ENCODE peak calls at places on chromosome 11, in ten cellular contexts. K is body of pancreas, V is uterus, R is neural progenitor cell, Y is upper lobe of right lung, U is heart left ventricle, T is pancreas, N is right lobe of liver, D is neuronal stem cell, E is GM23338. J is an unnamed sample.

GRCh38 chr11:19913236-19913892 is 200.7 kb downstream of the NAV2 start:
- DNase-seq in K (peak), V (no peak), R (no peak), Y (no peak), U (no peak), T (peak), N (no peak), D (no peak), E (no peak), J (no peak)

GRCh38 chr11:44430140-44430539 is 120.2 kb upstream of the ALX4 start:
- DNase-seq in K (no peak), V (no peak), R (no peak), Y (no peak), U (no peak), T (no peak), N (no peak), D (no peak), E (no peak), J (no peak)

GRCh38 chr11:62137276-62137861 is 13.6 kb downstream of the INCENP start:
- DNase-seq in K (no peak), V (no peak), R (no peak), Y (no peak), U (no peak), T (no peak), N (no peak), D (no peak), E (no peak), J (no peak)

GRCh38 chr11:70584786-70585545 is 186.6 kb downstream of the CTTN start:
- DNase-seq in K (no peak), V (no peak), R (no peak), Y (peak), U (no peak), T (no peak), N (no peak), D (no peak), E (no peak), J (no peak)

GRCh38 chr11:45303316-45303715 is 17.2 kb upstream of the SYT13 start:
- DNase-seq in K (no peak), V (no peak), R (no peak), Y (no peak), U (no peak), T (no peak), N (no peak), D (no peak), E (no peak), J (no peak)

GRCh38 chr11:23236846-23237550 is 376.7 kb upstream of the CCDC179 start:
- DNase-seq in K (no peak), V (no peak), R (no peak), Y (no peak), U (no peak), T (no peak), N (no peak), D (no peak), E (no peak), J (no peak)

GRCh38 chr11:68583047-68583446 is 101.3 kb upstream of the GAL start:
- DNase-seq in K (no peak), V (no peak), R (no peak), Y (no peak), U (no peak), T (no peak), N (no peak), D (no peak), E (no peak), J (no peak)

GRCh38 chr11:3674189-3674588 is 3.0 kb upstream of the CHRNA10 start:
- DNase-seq in K (no peak), V (no peak), R (peak), Y (no peak), U (no peak), T (no peak), N (no peak), D (no peak), E (no peak), J (no peak)

GRCh38 chr11:124676386-124676785 is 2.7 kb downstream of the SPA17 start:
- DNase-seq in K (no peak), V (no peak), R (no peak), Y (no peak), U (peak), T (no peak), N (peak), D (no peak), E (no peak), J (no peak)

GRCh38 chr11:17691550-17691949 is 27.8 kb upstream of the MYOD1 start:
- DNase-seq in K (no peak), V (no peak), R (no peak), Y (no peak), U (no peak), T (no peak), N (no peak), D (no peak), E (no peak), J (no peak)

GRCh38 chr11:47869548-47870393 is 21.6 kb upstream of the NUP160 start:
- DNase-seq in K (no peak), V (no peak), R (no peak), Y (no peak), U (no peak), T (no peak), N (no peak), D (no peak), E (no peak), J (no peak)

GRCh38 chr11:60993611-60994010 is 22.1 kb downstream of the CD6 start:
- DNase-seq in K (no peak), V (no peak), R (no peak), Y (no peak), U (no peak), T (no peak), N (no peak), D (no peak), E (no peak), J (no peak)

GRCh38 chr11:76770642-76771445 is 12.3 kb upstream of the TSKU start:
- DNase-seq in K (no peak), V (peak), R (peak), Y (no peak), U (no peak), T (no peak), N (peak), D (no peak), E (no peak), J (no peak)

GRCh38 chr11:77140231-77140959 is 12.3 kb downstream of the MYO7A start:
- DNase-seq in K (peak), V (peak), R (peak), Y (no peak), U (peak), T (peak), N (no peak), D (no peak), E (peak), J (no peak)

GRCh38 chr11:70567680-70568503 is 169.6 kb downstream of the CTTN start:
- DNase-seq in K (no peak), V (peak), R (peak), Y (peak), U (peak), T (no peak), N (no peak), D (no peak), E (peak), J (no peak)

GRCh38 chr11:78039919-78040671 is 17.0 kb upstream of the KCTD14 start:
- DNase-seq in K (peak), V (peak), R (no peak), Y (peak), U (peak), T (peak), N (peak), D (no peak), E (no peak), J (peak)

GRCh38 chr11:118635642-118636041 is 28.2 kb downstream of the PHLDB1 start:
- DNase-seq in K (no peak), V (no peak), R (no peak), Y (no peak), U (no peak), T (no peak), N (no peak), D (no peak), E (no peak), J (no peak)

GRCh38 chr11:64715756-64716470 is 7.1 kb downstream of the NRXN2 start:
- DNase-seq in K (no peak), V (no peak), R (no peak), Y (no peak), U (no peak), T (no peak), N (no peak), D (no peak), E (no peak), J (no peak)

GRCh38 chr11:65555693-65556231 is 2.4 kb downstream of the LTBP3 start:
- DNase-seq in K (peak), V (no peak), R (no peak), Y (no peak), U (peak), T (no peak), N (peak), D (no peak), E (no peak), J (peak)

GRCh38 chr11:101583180-101584128 is at the start of gene TRPC6:
- DNase-seq in K (no peak), V (peak), R (peak), Y (peak), U (peak), T (no peak), N (no peak), D (no peak), E (peak), J (no peak)

GRCh38 chr11:2942872-2943710 is 13.9 kb upstream of the PHLDA2 start:
- DNase-seq in K (no peak), V (peak), R (no peak), Y (no peak), U (no peak), T (no peak), N (no peak), D (no peak), E (no peak), J (no peak)

GRCh38 chr11:63505857-63506528 is at the start of gene LGALS12:
- DNase-seq in K (no peak), V (no peak), R (no peak), Y (no peak), U (no peak), T (no peak), N (peak), D (no peak), E (peak), J (no peak)

GRCh38 chr11:80849253-80849652 is 1408.4 kb upstream of the TENM4 start:
- DNase-seq in K (no peak), V (no peak), R (no peak), Y (no peak), U (no peak), T (no peak), N (no peak), D (no peak), E (no peak), J (no peak)

GRCh38 chr11:65898656-65899355 is 1.4 kb downstream of the FOSL1 start:
- DNase-seq in K (no peak), V (no peak), R (no peak), Y (no peak), U (no peak), T (no peak), N (no peak), D (no peak), E (no peak), J (no peak)

GRCh38 chr11:2390871-2391662 is 9.5 kb upstream of the TSSC4 start:
- DNase-seq in K (no peak), V (peak), R (peak), Y (no peak), U (no peak), T (no peak), N (no peak), D (no peak), E (no peak), J (no peak)

GRCh38 chr11:112016765-112017356 is 8.3 kb upstream of the DLAT start:
- DNase-seq in K (no peak), V (no peak), R (no peak), Y (no peak), U (no peak), T (no peak), N (no peak), D (peak), E (no peak), J (no peak)

GRCh38 chr11:3807856-3808845 is at the start of gene PGAP2:
- DNase-seq in K (peak), V (peak), R (peak), Y (peak), U (peak), T (peak), N (peak), D (peak), E (peak), J (no peak)

GRCh38 chr11:62680825-62681240 is 2.0 kb upstream of the UBXN1 start:
- DNase-seq in K (peak), V (no peak), R (peak), Y (no peak), U (peak), T (peak), N (no peak), D (no peak), E (peak), J (no peak)

GRCh38 chr11:64850979-64851567 is 6.6 kb upstream of the CDC42BPG start:
- DNase-seq in K (no peak), V (no peak), R (no peak), Y (no peak), U (no peak), T (no peak), N (no peak), D (no peak), E (peak), J (no peak)

GRCh38 chr11:44467413-44467812 is 98.0 kb upstream of the CD82 start:
- DNase-seq in K (no peak), V (no peak), R (peak), Y (no peak), U (no peak), T (no peak), N (no peak), D (no peak), E (peak), J (no peak)

GRCh38 chr11:110713469-110713776 is 1.2 kb upstream of the ARHGAP20 start:
- DNase-seq in K (no peak), V (no peak), R (no peak), Y (peak), U (no peak), T (no peak), N (peak), D (no peak), E (no peak), J (no peak)

GRCh38 chr11:5280582-5281102 is 10.9 kb upstream of the HBE1 start:
- DNase-seq in K (peak), V (peak), R (peak), Y (no peak), U (no peak), T (peak), N (peak), D (no peak), E (peak), J (peak)

GRCh38 chr11:120337133-120337895 is 1.1 kb downstream of the ARHGEF12 start:
- DNase-seq in K (peak), V (peak), R (peak), Y (no peak), U (peak), T (peak), N (peak), D (peak), E (peak), J (peak)

GRCh38 chr11:120337896-120338840 is 2.0 kb downstream of the ARHGEF12 start:
- DNase-seq in K (no peak), V (no peak), R (peak), Y (no peak), U (no peak), T (no peak), N (no peak), D (no peak), E (no peak), J (no peak)

GRCh38 chr11:120335928-120336640 is at the start of gene ARHGEF12:
- DNase-seq in K (peak), V (peak), R (peak), Y (peak), U (peak), T (peak), N (peak), D (peak), E (peak), J (peak)

GRCh38 chr11:120335596-120335927 is 651 bp upstream of the ARHGEF12 start:
- DNase-seq in K (no peak), V (no peak), R (no peak), Y (no peak), U (no peak), T (no peak), N (no peak), D (no peak), E (peak), J (no peak)

GRCh38 chr11:120336641-120337132 is 474 bp downstream of the ARHGEF12 start:
- DNase-seq in K (peak), V (no peak), R (no peak), Y (no peak), U (peak), T (peak), N (no peak), D (no peak), E (peak), J (no peak)
- H3K27ac ChIP-seq in K (peak), V (peak), R (peak), Y (peak), U (peak), T (peak), N (peak), D (peak), E (no peak), J (peak)

GRCh38 chr11:114082767-114083181 is 23.3 kb downstream of the ZBTB16 start:
- DNase-seq in K (peak), V (no peak), R (no peak), Y (no peak), U (peak), T (no peak), N (peak), D (no peak), E (no peak), J (no peak)
- H3K27ac ChIP-seq in K (peak), V (peak), R (no peak), Y (peak), U (peak), T (peak), N (peak), D (no peak), E (no peak), J (peak)

GRCh38 chr11:10305262-10305963 is 540 bp downstream of the ADM start:
- DNase-seq in K (peak), V (peak), R (peak), Y (peak), U (peak), T (no peak), N (peak), D (no peak), E (peak), J (no peak)
- H3K27ac ChIP-seq in K (peak), V (peak), R (no peak), Y (peak), U (peak), T (no peak), N (peak), D (no peak), E (no peak), J (peak)

GRCh38 chr11:57758174-57758573 is 3.4 kb upstream of the CTNND1 start:
- DNase-seq in K (no peak), V (no peak), R (no peak), Y (no peak), U (no peak), T (no peak), N (no peak), D (no peak), E (no peak), J (no peak)

GRCh38 chr11:57751676-57752253 is at the start of gene BTBD18:
- DNase-seq in K (peak), V (no peak), R (peak), Y (no peak), U (peak), T (peak), N (no peak), D (no peak), E (peak), J (no peak)

GRCh38 chr11:57752954-57753353 is 1.3 kb upstream of the BTBD18 start:
- DNase-seq in K (no peak), V (no peak), R (no peak), Y (no peak), U (no peak), T (no peak), N (no peak), D (no peak), E (peak), J (no peak)
- H3K27ac ChIP-seq in K (no peak), V (no peak), R (no peak), Y (no peak), U (no peak), T (no peak), N (no peak), D (no peak), E (no peak), J (no peak)

GRCh38 chr11:35619754-35620640 is 1.7 kb downstream of the FJX1 start:
- DNase-seq in K (no peak), V (no peak), R (peak), Y (no peak), U (peak), T (peak), N (peak), D (peak), E (peak), J (no peak)
- H3K27ac ChIP-seq in K (no peak), V (no peak), R (peak), Y (no peak), U (no peak), T (no peak), N (peak), D (peak), E (no peak), J (no peak)

GRCh38 chr11:123055132-123055924 is 6.6 kb downstream of the HSPA8 start:
- DNase-seq in K (no peak), V (no peak), R (no peak), Y (no peak), U (no peak), T (no peak), N (no peak), D (no peak), E (no peak), J (no peak)

GRCh38 chr11:123056835-123057491 is 5.0 kb downstream of the HSPA8 start:
- DNase-seq in K (no peak), V (no peak), R (no peak), Y (no peak), U (no peak), T (no peak), N (no peak), D (no peak), E (no peak), J (no peak)

GRCh38 chr11:123054301-123055065 is 7.5 kb downstream of the HSPA8 start:
- DNase-seq in K (no peak), V (no peak), R (peak), Y (no peak), U (no peak), T (no peak), N (no peak), D (peak), E (peak), J (no peak)

GRCh38 chr11:123060265-123061000 is 1.5 kb downstream of the HSPA8 start:
- DNase-seq in K (no peak), V (no peak), R (no peak), Y (no peak), U (no peak), T (no peak), N (no peak), D (no peak), E (no peak), J (no peak)

GRCh38 chr11:123057604-123058305 is 4.2 kb downstream of the HSPA8 start:
- DNase-seq in K (no peak), V (no peak), R (no peak), Y (no peak), U (no peak), T (no peak), N (no peak), D (no peak), E (no peak), J (no peak)
- H3K27ac ChIP-seq in K (no peak), V (peak), R (no peak), Y (no peak), U (peak), T (no peak), N (no peak), D (no peak), E (peak), J (no peak)

GRCh38 chr11:92399702-92400101 is 175.1 kb downstream of the FAT3 start:
- DNase-seq in K (no peak), V (no peak), R (peak), Y (no peak), U (no peak), T (no peak), N (no peak), D (no peak), E (peak), J (no peak)
- H3K27ac ChIP-seq in K (no peak), V (no peak), R (no peak), Y (no peak), U (no peak), T (no peak), N (no peak), D (no peak), E (no peak), J (no peak)

GRCh38 chr11:73154178-73154577 is 12.1 kb upstream of the FCHSD2 start:
- DNase-seq in K (no peak), V (peak), R (no peak), Y (no peak), U (no peak), T (no peak), N (no peak), D (no peak), E (no peak), J (no peak)
- H3K27ac ChIP-seq in K (no peak), V (no peak), R (no peak), Y (peak), U (peak), T (no peak), N (peak), D (no peak), E (no peak), J (no peak)

GRCh38 chr11:34243620-34244493 is 114.0 kb downstream of the ABTB2 start:
- DNase-seq in K (peak), V (no peak), R (no peak), Y (no peak), U (no peak), T (peak), N (peak), D (no peak), E (no peak), J (no peak)
- H3K27ac ChIP-seq in K (peak), V (peak), R (no peak), Y (peak), U (peak), T (peak), N (peak), D (no peak), E (no peak), J (no peak)

GRCh38 chr11:12433571-12434061 is 56.2 kb downstream of the PARVA start:
- DNase-seq in K (no peak), V (no peak), R (no peak), Y (no peak), U (no peak), T (no peak), N (no peak), D (no peak), E (no peak), J (no peak)

GRCh38 chr11:12430912-12431311 is 53.5 kb downstream of the PARVA start:
- DNase-seq in K (peak), V (peak), R (no peak), Y (no peak), U (peak), T (peak), N (peak), D (no peak), E (no peak), J (peak)

GRCh38 chr11:12429155-12429554 is 51.8 kb downstream of the PARVA start:
- DNase-seq in K (no peak), V (no peak), R (no peak), Y (no peak), U (no peak), T (no peak), N (no peak), D (no peak), E (no peak), J (no peak)

GRCh38 chr11:12432507-12432906 is 55.1 kb downstream of the PARVA start:
- DNase-seq in K (no peak), V (no peak), R (no peak), Y (no peak), U (no peak), T (no peak), N (no peak), D (no peak), E (no peak), J (no peak)

GRCh38 chr11:12430351-12430750 is 53.0 kb downstream of the PARVA start:
- DNase-seq in K (no peak), V (no peak), R (no peak), Y (no peak), U (no peak), T (no peak), N (no peak), D (no peak), E (no peak), J (no peak)
- H3K27ac ChIP-seq in K (peak), V (peak), R (no peak), Y (peak), U (peak), T (no peak), N (no peak), D (no peak), E (no peak), J (peak)

J was measured in thoracic aorta.